ENCODE peak calls at places on chromosomes 1 and 21, in seven cellular contexts. R is GM23338, J is OCI-LY7, F is SK-N-SH, W is HCT116, O is PC-3, S is neural progenitor cell. I is an unnamed sample.

GRCh38 chr1:174191255-174191906 is 32.1 kb downstream of the RABGAP1L start:
- DNase-seq in R (no peak), J (no peak), F (no peak), W (no peak), O (peak; percentile 28), S (no peak), I (no peak)

GRCh38 chr1:23930861-23931471 is 17.8 kb upstream of the CNR2 start:
- DNase-seq in R (no peak), J (peak; percentile 88), F (no peak), W (no peak), O (no peak), S (no peak), I (peak; percentile 57)

GRCh38 chr1:58155418-58156123 is 391.0 kb downstream of the OMA1 start:
- DNase-seq in R (peak; percentile 87), J (peak; percentile 2), F (no peak), W (peak; percentile 13), O (peak; percentile 16), S (peak; percentile 81), I (peak; percentile 33)

GRCh38 chr1:185636848-185637247 is 97.3 kb upstream of the HMCN1 start:
- DNase-seq in R (no peak), J (no peak), F (no peak), W (no peak), O (no peak), S (no peak), I (no peak)

GRCh38 chr1:25543425-25544242 is at the start of gene LDLRAP1:
- DNase-seq in R (peak; percentile 82), J (peak; percentile 76), F (peak; percentile 96), W (no peak), O (peak; percentile 84), S (peak; percentile 90), I (peak; percentile 90)

GRCh38 chr1:76830373-76830772 is 36.9 kb upstream of the ST6GALNAC5 start:
- DNase-seq in R (no peak), J (no peak), F (no peak), W (no peak), O (no peak), S (no peak), I (no peak)

GRCh38 chr1:96425382-96426129 is 296.0 kb upstream of the PTBP2 start:
- DNase-seq in R (no peak), J (no peak), F (no peak), W (no peak), O (no peak), S (peak; percentile 1), I (no peak)

GRCh38 chr1:55640708-55641473 is 425.7 kb upstream of the USP24 start:
- DNase-seq in R (no peak), J (no peak), F (peak; percentile 57), W (no peak), O (no peak), S (no peak), I (peak; percentile 64)

GRCh38 chr21:29056538-29057050 is 16.9 kb downstream of the CCT8 start:
- DNase-seq in R (no peak), J (no peak), F (no peak), W (no peak), O (no peak), S (no peak), I (no peak)

GRCh38 chr1:28803662-28804061 is 8.3 kb upstream of the OPRD1 start:
- DNase-seq in R (no peak), J (no peak), F (no peak), W (no peak), O (no peak), S (no peak), I (no peak)

GRCh38 chr1:234998174-234998741 is 130.4 kb downstream of the TOMM20 start:
- DNase-seq in R (peak; percentile 51), J (no peak), F (no peak), W (peak; percentile 80), O (peak; percentile 91), S (no peak), I (peak; percentile 86)

GRCh38 chr1:94081566-94082344 is 39.2 kb downstream of the ABCA4 start:
- DNase-seq in R (no peak), J (no peak), F (no peak), W (no peak), O (peak; percentile 86), S (no peak), I (no peak)

GRCh38 chr1:235063068-235063765 is 65.4 kb downstream of the TOMM20 start:
- DNase-seq in R (no peak), J (peak; percentile 33), F (no peak), W (no peak), O (no peak), S (no peak), I (no peak)

GRCh38 chr1:116988908-116989307 is 12.7 kb upstream of the CD101 start:
- DNase-seq in R (no peak), J (no peak), F (no peak), W (no peak), O (no peak), S (no peak), I (no peak)

GRCh38 chr21:40555129-40555528 is 291.8 kb downstream of the DSCAM start:
- DNase-seq in R (no peak), J (no peak), F (peak; percentile 33), W (no peak), O (no peak), S (no peak), I (no peak)

GRCh38 chr1:157985473-157985872 is 8.0 kb upstream of the KIRREL1 start:
- DNase-seq in R (no peak), J (no peak), F (no peak), W (no peak), O (no peak), S (no peak), I (no peak)

GRCh38 chr1:72281637-72282270 is 585 bp downstream of the NEGR1 start:
- DNase-seq in R (peak; percentile 35), J (no peak), F (no peak), W (no peak), O (peak; percentile 48), S (no peak), I (no peak)

GRCh38 chr1:72282271-72282656 is at the start of gene NEGR1:
- DNase-seq in R (peak; percentile 66), J (no peak), F (peak; percentile 71), W (no peak), O (peak; percentile 54), S (peak; percentile 63), I (peak; percentile 57)

GRCh38 chr1:72284084-72284397 is 1.7 kb upstream of the NEGR1 start:
- DNase-seq in R (peak; percentile 70), J (no peak), F (no peak), W (no peak), O (no peak), S (no peak), I (no peak)

GRCh38 chr1:72283204-72284083 is 1.1 kb upstream of the NEGR1 start:
- DNase-seq in R (peak; percentile 60), J (no peak), F (peak; percentile 73), W (no peak), O (peak; percentile 73), S (peak; percentile 77), I (peak; percentile 67)

DNA sequence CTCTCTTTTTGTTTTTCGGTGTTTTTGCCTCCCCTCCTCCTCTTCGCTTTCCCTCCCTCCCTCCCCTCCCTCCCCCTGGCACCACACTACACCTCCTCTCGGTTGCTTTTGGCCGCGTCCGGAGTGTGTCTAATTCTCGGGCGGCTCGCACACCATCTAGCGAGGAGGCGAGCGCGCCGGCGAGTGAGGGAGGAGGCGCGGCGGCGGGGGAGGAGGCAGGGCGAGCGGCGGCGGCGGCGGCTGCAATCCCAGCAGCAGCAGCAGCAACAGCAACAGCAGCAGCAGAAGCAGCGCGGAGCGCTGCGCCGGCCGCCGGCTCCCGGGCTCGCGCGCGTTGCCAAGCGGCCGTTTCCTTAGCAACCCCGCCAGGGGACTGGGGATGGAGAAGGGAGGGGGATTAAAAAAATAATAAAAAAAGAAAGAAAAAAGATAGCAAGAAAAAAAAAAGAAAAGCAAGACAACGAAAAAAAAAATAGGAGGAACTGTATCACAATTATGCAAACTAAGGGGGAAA is 408 bp upstream of the NEGR1 start:
- DNase-seq in R (peak; percentile 91), J (no peak), F (peak; percentile 79), W (no peak), O (peak; percentile 89), S (peak; percentile 95), I (peak; percentile 92)
- TF ChIP-seq CTCF in R (no peak), J (no peak), F (no peak), W (no peak), O (no peak), S (peak; percentile 18), I (peak; percentile 15)

GRCh38 chr21:45318146-45318555 is 30.5 kb upstream of the POFUT2 start:
- DNase-seq in R (no peak), J (no peak), F (no peak), W (no peak), O (no peak), S (no peak), I (no peak)
- H3K4me2 ChIP-seq in R (no peak overlapping the region), J (no peak overlapping the region), F (peak overlapping the region; percentile 19), W (peak overlapping the region; percentile 76), O (peak overlapping the region; percentile 10), S (no peak overlapping the region), I (no peak overlapping the region)

GRCh38 chr1:243842978-243843490 is 7.0 kb downstream of the AKT3 start:
- DNase-seq in R (no peak), J (no peak), F (no peak), W (no peak), O (peak; percentile 82), S (no peak), I (peak; percentile 12)

GRCh38 chr1:243844186-243844585 is 5.9 kb downstream of the AKT3 start:
- DNase-seq in R (no peak), J (no peak), F (no peak), W (no peak), O (no peak), S (no peak), I (no peak)

GRCh38 chr1:243837907-243838546 is 12.0 kb downstream of the AKT3 start:
- DNase-seq in R (no peak), J (no peak), F (no peak), W (no peak), O (no peak), S (no peak), I (no peak)

GRCh38 chr1:243842154-243842553 is 7.9 kb downstream of the AKT3 start:
- DNase-seq in R (no peak), J (no peak), F (no peak), W (no peak), O (no peak), S (no peak), I (no peak)

DNA sequence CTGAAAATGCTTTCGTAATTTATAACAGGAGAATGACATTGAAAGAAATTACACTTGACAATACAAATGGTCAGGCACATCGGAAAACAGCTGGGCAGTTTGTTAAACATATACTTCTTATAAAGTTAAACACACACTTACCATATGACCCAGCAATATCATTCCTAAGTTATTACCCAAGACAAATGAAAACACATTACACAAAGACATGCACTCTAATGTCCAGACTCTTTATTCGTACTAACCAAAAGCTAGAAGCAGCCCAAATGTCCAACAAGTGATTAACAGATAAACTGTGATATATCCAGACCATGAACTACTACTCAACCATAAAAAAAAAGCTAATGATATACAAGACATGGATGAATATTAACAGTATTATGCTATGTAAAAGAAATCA is 8.5 kb downstream of the AKT3 start:
- DNase-seq in R (no peak), J (no peak), F (no peak), W (no peak), O (no peak), S (no peak), I (no peak)
- TF ChIP-seq EZH2phosphoT487 in R (no peak), J (no peak), F (no peak), W (no peak), O (no peak), S (no peak), I (no peak)

DNA sequence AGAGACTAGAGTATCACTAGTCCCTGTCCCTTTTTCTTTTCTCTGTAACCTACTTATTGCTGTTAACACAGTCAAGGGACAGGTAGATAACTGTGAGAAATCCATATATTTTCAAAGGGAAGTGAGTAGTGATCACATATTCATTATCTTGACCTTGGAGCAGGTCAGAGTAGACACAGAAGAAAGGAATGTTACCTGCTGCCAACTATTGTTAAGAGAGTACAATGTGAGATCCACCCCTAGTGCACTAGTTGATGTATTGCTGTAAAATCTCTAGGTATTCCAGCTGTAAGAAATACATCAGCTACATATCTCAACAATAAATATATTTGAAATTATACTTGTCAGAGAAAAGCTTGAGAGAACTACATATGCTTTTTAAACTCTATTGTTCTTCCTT is 68.7 kb upstream of the ADGRL2 start:
- DNase-seq in R (no peak), J (no peak), F (no peak), W (no peak), O (peak; percentile 86), S (no peak), I (no peak)
- TF ChIP-seq CTCF in R (no peak), J (no peak), F (no peak), W (no peak), O (peak; percentile 43), S (no peak), I (no peak)